ENCODE peak calls at places on chromosomes 13 and 19, in nine cellular contexts. N is kidney, S is transverse colon, A is mucosa of descending colon, Q is pancreas, P is mesenchymal stem cell, B is mesendoderm, U is fibroblast of lung, V is ascending aorta. E is an unnamed sample.

GRCh38 chr19:3642987-3643386 is 16.4 kb upstream of the CACTIN start:
- DNase-seq in N (no peak), S (no peak), A (no peak), Q (no peak), P (peak; percentile 14), B (peak; percentile 17), U (no peak), V (no peak), E (no peak)

GRCh38 chr13:78784017-78784745 is 125.2 kb upstream of the OBI1 start:
- DNase-seq in N (no peak), S (no peak), A (no peak), Q (no peak), P (no peak), B (no peak), U (no peak), V (no peak), E (no peak)

GRCh38 chr19:46759817-46760333 is 13.6 kb upstream of the STRN4 start:
- DNase-seq in N (no peak), S (no peak), A (no peak), Q (no peak), P (no peak), B (no peak), U (peak; percentile 84), V (no peak), E (no peak)

GRCh38 chr19:3275068-3275582 is 50.7 kb downstream of the CELF5 start:
- DNase-seq in N (no peak), S (no peak), A (no peak), Q (peak; percentile 59), P (peak; percentile 22), B (peak; percentile 85), U (no peak), V (no peak), E (no peak)

GRCh38 chr13:33138441-33138840 is 122.2 kb downstream of the KL start:
- DNase-seq in N (no peak), S (no peak), A (no peak), Q (no peak), P (no peak), B (no peak), U (no peak), V (no peak), E (no peak)

GRCh38 chr19:46404884-46405658 is 8.3 kb downstream of the CCDC8 start:
- DNase-seq in N (peak; percentile 61), S (no peak), A (peak; percentile 47), Q (peak; percentile 42), P (no peak), B (peak; percentile 82), U (no peak), V (no peak), E (no peak)

GRCh38 chr19:7862413-7862951 is 11.7 kb downstream of the PRR36 start:
- DNase-seq in N (peak; percentile 87), S (peak; percentile 81), A (peak; percentile 87), Q (peak; percentile 69), P (peak; percentile 67), B (peak; percentile 92), U (peak; percentile 42), V (no peak), E (peak; percentile 63)

GRCh38 chr19:42297034-42297433 is 4.9 kb upstream of the PRR19 start:
- DNase-seq in N (peak; percentile 58), S (no peak), A (no peak), Q (no peak), P (no peak), B (no peak), U (no peak), V (no peak), E (no peak)

GRCh38 chr13:45527699-45528462 is 63.1 kb downstream of the COG3 start:
- DNase-seq in N (no peak), S (no peak), A (no peak), Q (no peak), P (peak; percentile 64), B (peak; percentile 92), U (peak; percentile 15), V (no peak), E (no peak)

GRCh38 chr19:45164577-45165335 is 4.0 kb upstream of the NKPD1 start:
- DNase-seq in N (peak; percentile 81), S (peak; percentile 79), A (peak; percentile 88), Q (peak; percentile 50), P (peak; percentile 79), B (peak; percentile 87), U (peak; percentile 68), V (no peak), E (peak; percentile 36)

GRCh38 chr13:24338721-24339120 is 29.3 kb downstream of the C1QTNF9 start:
- DNase-seq in N (no peak), S (no peak), A (no peak), Q (no peak), P (no peak), B (no peak), U (no peak), V (no peak), E (no peak)

GRCh38 chr13:44160549-44161278 is 212.9 kb upstream of the SERP2 start:
- DNase-seq in N (no peak), S (no peak), A (no peak), Q (no peak), P (no peak), B (no peak), U (no peak), V (no peak), E (no peak)

GRCh38 chr19:39154626-39155100 is 29.1 kb downstream of the PAK4 start:
- DNase-seq in N (no peak), S (peak; percentile 67), A (peak; percentile 71), Q (peak; percentile 89), P (no peak), B (peak; percentile 81), U (no peak), V (no peak), E (no peak)

GRCh38 chr13:44974056-44974798 is 15.0 kb downstream of the NUFIP1 start:
- DNase-seq in N (no peak), S (no peak), A (no peak), Q (no peak), P (peak; percentile 41), B (no peak), U (peak; percentile 80), V (no peak), E (peak; percentile 68)

GRCh38 chr13:111845621-111846351 is 221.2 kb upstream of the SOX1 start:
- DNase-seq in N (no peak), S (no peak), A (no peak), Q (no peak), P (no peak), B (peak; percentile 34), U (no peak), V (no peak), E (no peak)

GRCh38 chr19:17862711-17863519 is 3.2 kb downstream of the RPL18A start:
- DNase-seq in N (no peak), S (no peak), A (peak; percentile 60), Q (no peak), P (no peak), B (no peak), U (no peak), V (no peak), E (no peak)

GRCh38 chr19:17861542-17862402 is 2.1 kb downstream of the RPL18A start:
- DNase-seq in N (no peak), S (no peak), A (no peak), Q (no peak), P (no peak), B (no peak), U (no peak), V (no peak), E (no peak)

GRCh38 chr19:17859533-17860330 is at the start of gene RPL18A:
- DNase-seq in N (peak; percentile 99), S (peak; percentile 99), A (peak; percentile 99), Q (peak; percentile 98), P (peak; percentile 100), B (peak; percentile 100), U (peak; percentile 100), V (peak; percentile 97), E (peak; percentile 98)

GRCh38 chr19:17860993-17861360 is 1.3 kb downstream of the RPL18A start:
- DNase-seq in N (no peak), S (no peak), A (no peak), Q (no peak), P (peak; percentile 50), B (no peak), U (no peak), V (no peak), E (no peak)

GRCh38 chr19:17860331-17860992 is 752 bp downstream of the RPL18A start:
- DNase-seq in N (no peak), S (no peak), A (no peak), Q (no peak), P (no peak), B (no peak), U (no peak), V (no peak), E (no peak)
- H3K36me3 ChIP-seq in N (peaks cover 13% of the 10 kb centered on the region), S (no peaks in the 10 kb centered on the region), A (peaks cover 5% of the 10 kb centered on the region), Q (peaks cover 4% of the 10 kb centered on the region), P (peaks cover 47% of the 10 kb centered on the region), B (peaks cover 28% of the 10 kb centered on the region), U (peaks cover 25% of the 10 kb centered on the region), V (peaks cover 44% of the 10 kb centered on the region), E (peaks cover 10% of the 10 kb centered on the region)

GRCh38 chr13:110530839-110531499 is 30.6 kb downstream of the RAB20 start:
- DNase-seq in N (peak; percentile 49), S (no peak), A (no peak), Q (no peak), P (no peak), B (no peak), U (no peak), V (no peak), E (no peak)
- H3K4me1 ChIP-seq in N (peaks cover 56% of the 10 kb centered on the region), S (peaks cover 22% of the 10 kb centered on the region), A (peaks cover 19% of the 10 kb centered on the region), Q (peaks cover 41% of the 10 kb centered on the region), P (peaks cover 22% of the 10 kb centered on the region), B (peaks cover 8% of the 10 kb centered on the region), U (no peaks in the 10 kb centered on the region), V (peaks cover 13% of the 10 kb centered on the region), E (peaks cover 34% of the 10 kb centered on the region)

DNA sequence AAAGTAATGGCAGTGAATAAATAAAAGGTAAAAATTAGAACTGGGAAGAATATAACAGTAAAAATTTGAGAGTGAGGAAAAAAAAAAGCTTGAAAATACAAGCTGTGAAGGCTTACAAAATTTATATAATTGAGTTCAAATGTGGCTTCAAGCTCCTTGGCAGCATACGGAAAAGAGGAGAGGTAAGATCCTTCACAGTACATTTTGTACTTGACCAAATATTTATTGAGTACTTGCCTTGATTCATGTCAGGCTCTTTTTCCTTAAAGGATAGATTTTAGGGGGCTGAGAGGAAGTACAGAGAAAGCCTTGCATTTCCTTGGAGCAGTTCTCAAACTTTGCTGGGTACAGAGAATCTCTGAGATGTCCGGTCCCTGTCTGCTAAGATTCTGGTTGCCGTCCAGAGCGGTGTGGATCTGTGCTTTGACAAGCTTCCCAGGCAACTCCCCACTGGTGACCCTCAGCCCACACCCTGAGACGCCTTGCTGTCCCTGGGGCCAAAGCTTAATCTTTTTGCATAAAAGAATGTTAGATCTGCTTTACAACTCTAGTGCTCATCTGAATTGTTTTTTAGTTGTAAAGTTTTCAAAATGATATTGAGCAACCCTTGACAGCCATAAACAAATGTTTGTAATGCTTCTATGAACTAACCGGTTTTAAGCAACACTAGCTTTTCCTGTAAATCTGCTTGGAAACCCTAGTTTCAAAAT is 64.4 kb downstream of the DHRS12 start:
- DNase-seq in N (peak; percentile 77), S (no peak), A (no peak), Q (no peak), P (peak; percentile 60), B (no peak), U (no peak), V (no peak), E (no peak)
- H3K36me3 ChIP-seq in N (peaks cover 6% of the 10 kb centered on the region), S (no peaks in the 10 kb centered on the region), A (no peaks in the 10 kb centered on the region), Q (no peaks in the 10 kb centered on the region), P (peaks cover 60% of the 10 kb centered on the region), B (no peaks in the 10 kb centered on the region), U (no peaks in the 10 kb centered on the region), V (no peaks in the 10 kb centered on the region), E (peaks cover 37% of the 10 kb centered on the region)

DNA sequence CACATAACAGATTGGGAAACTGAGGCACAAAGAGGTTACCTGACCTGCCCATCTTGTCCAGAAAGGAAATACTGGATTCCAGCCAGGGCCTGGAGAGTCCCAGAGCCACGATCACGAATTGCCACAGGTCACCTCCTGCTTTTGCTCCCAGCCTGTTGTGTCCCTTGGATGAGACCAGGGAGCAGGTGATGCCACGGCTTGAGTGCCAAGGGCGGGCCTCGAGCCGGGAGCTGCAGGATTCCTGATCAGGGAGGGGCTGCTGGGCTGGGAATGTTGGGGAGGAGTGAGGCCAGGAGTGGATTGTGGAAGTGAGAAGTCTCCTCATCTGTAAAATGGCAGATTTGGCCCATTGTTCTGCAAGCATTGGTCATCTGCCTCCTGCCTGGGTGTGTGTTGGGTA is 29.4 kb downstream of the DNM2 start:
- DNase-seq in N (no peak), S (peak; percentile 88), A (peak; percentile 91), Q (no peak), P (no peak), B (peak; percentile 44), U (no peak), V (no peak), E (no peak)
- H3K4me1 ChIP-seq in N (peaks cover 71% of the 10 kb centered on the region), S (peaks cover 96% of the 10 kb centered on the region), A (peaks cover 68% of the 10 kb centered on the region), Q (peaks cover 83% of the 10 kb centered on the region), P (peaks cover 49% of the 10 kb centered on the region), B (peaks cover 3% of the 10 kb centered on the region), U (peaks cover 14% of the 10 kb centered on the region), V (peaks cover 13% of the 10 kb centered on the region), E (peaks cover 86% of the 10 kb centered on the region)

E was measured in heart right ventricle.